ENCODE peak calls at places on chromosomes 3 and 15, in eight cellular contexts. E is activated B cell treated with CpG ODN at 0.5 μM for 24 hours; S is retina; R is neural crest cell; O is COLO829; H is fibroblast of the aortic adventitia; Y is NCI-H1092; U is effector CD8-positive, alpha-beta T cell. C is an unnamed sample.

GRCh38 chr15:45498701-45499100 is 23.9 kb downstream of the SLC30A4 start:
- DNase-seq in O (no peak), U (no peak), S (no peak), E (no peak), H (no peak), R (no peak), Y (no peak), C (no peak)

GRCh38 chr3:16033889-16034687 is 140.4 kb upstream of the GALNT15 start:
- DNase-seq in O (no peak), R (no peak), H (peak), E (no peak), S (no peak), Y (no peak), U (no peak), C (peak)

GRCh38 chr15:65641723-65642475 is 20.2 kb downstream of the SLC24A1 start:
- DNase-seq in R (no peak), E (no peak), U (no peak), S (peak), O (no peak), H (no peak), Y (no peak), C (no peak)

GRCh38 chr3:62601238-62601856 is 228.0 kb upstream of the FEZF2 start:
- DNase-seq in R (no peak), H (peak), U (no peak), O (peak), S (peak), Y (no peak), E (no peak), C (peak)

GRCh38 chr3:49417516-49418120 is 4.7 kb downstream of the AMT start:
- DNase-seq in U (no peak), S (no peak), O (no peak), Y (no peak), R (no peak), E (no peak), H (no peak), C (no peak)

GRCh38 chr3:157128771-157129671 is 30.9 kb downstream of the CCNL1 start:
- DNase-seq in E (no peak), R (no peak), O (no peak), H (peak), Y (no peak), S (peak), U (no peak), C (peak)

GRCh38 chr3:115436767-115437301 is 186.5 kb upstream of the GAP43 start:
- DNase-seq in S (no peak), O (peak), E (no peak), Y (no peak), H (peak), R (no peak), U (no peak), C (peak)

GRCh38 chr3:140427786-140428185 is 250.1 kb upstream of the TRIM42 start:
- DNase-seq in S (no peak), U (no peak), H (no peak), R (no peak), Y (no peak), O (no peak), E (no peak), C (no peak)

GRCh38 chr15:94546838-94547237 is 315.5 kb downstream of the MCTP2 start:
- DNase-seq in S (no peak), H (no peak), Y (no peak), O (no peak), U (no peak), R (no peak), E (no peak), C (no peak)

GRCh38 chr3:177443469-177443868 is 246.2 kb upstream of the TBL1XR1 start:
- DNase-seq in R (no peak), U (no peak), H (peak), O (no peak), E (no peak), Y (no peak), S (no peak), C (peak)

GRCh38 chr15:84961114-84961452 is 20.6 kb upstream of the PDE8A start:
- DNase-seq in O (no peak), Y (no peak), S (no peak), E (no peak), U (no peak), H (peak), R (no peak), C (peak)